ENCODE peak calls at places on chromosomes 6 and 20, in seven cellular contexts. E, V, B, C, X, J and U are unnamed samples.

GRCh38 chr6:100485268-100485667 is 20.5 kb upstream of the SIM1 start:
- DNase-seq in J (no peak), C (no peak), E (no peak), X (no peak), B (no peak), V (no peak), U (no peak)

GRCh38 chr20:59576216-59576953 is 28.0 kb upstream of the PHACTR3 start:
- DNase-seq in E (no peak), B (no peak), X (no peak), V (no peak), J (no peak), C (peak), U (no peak)

GRCh38 chr6:52049252-52050050 is 38.0 kb downstream of the PKHD1 start:
- DNase-seq in E (no peak), C (no peak), X (peak), J (no peak), B (peak), V (peak), U (no peak)

GRCh38 chr20:3738109-3739053 is 5.9 kb downstream of the HSPA12B start:
- DNase-seq in V (no peak), B (no peak), J (no peak), X (no peak), C (no peak), E (no peak), U (no peak)

GRCh38 chr20:49230021-49230420 is 10.8 kb downstream of the DDX27 start:
- DNase-seq in V (no peak), X (no peak), B (no peak), J (no peak), E (no peak), C (no peak), U (no peak)

GRCh38 chr6:164151762-164152161 is 737.2 kb downstream of the QKI start:
- DNase-seq in X (no peak), E (no peak), C (no peak), B (no peak), V (no peak), J (no peak), U (no peak)

GRCh38 chr6:90284745-90285481 is 11.7 kb downstream of the BACH2 start:
- DNase-seq in E (no peak), C (no peak), V (no peak), J (no peak), B (peak), X (peak), U (peak)

GRCh38 chr6:95185874-95186273 is 391.5 kb upstream of the MANEA start:
- DNase-seq in B (no peak), J (no peak), V (no peak), C (no peak), E (no peak), X (no peak), U (no peak)

GRCh38 chr20:49427751-49428518 is 54.5 kb downstream of the KCNB1 start:
- DNase-seq in C (no peak), B (no peak), X (no peak), J (no peak), E (no peak), V (no peak), U (no peak)

GRCh38 chr6:158853072-158853871 is 34.1 kb upstream of the EZR start:
- DNase-seq in X (peak), V (peak), J (peak), B (peak), E (no peak), C (peak), U (peak)

GRCh38 chr6:100512203-100512862 is 47.6 kb upstream of the SIM1 start:
- DNase-seq in J (no peak), V (no peak), E (no peak), X (peak), C (no peak), B (no peak), U (no peak)

GRCh38 chr20:14838663-14839650 is 501.5 kb upstream of the FLRT3 start:
- DNase-seq in X (no peak), V (no peak), B (no peak), C (no peak), J (no peak), E (peak), U (no peak)

GRCh38 chr6:84825461-84825860 is 61.1 kb upstream of the TBX18 start:
- DNase-seq in C (no peak), V (no peak), E (no peak), J (no peak), X (peak), B (no peak), U (no peak)

GRCh38 chr20:53850318-53850717 is 220.1 kb downstream of the BCAS1 start:
- DNase-seq in B (no peak), C (no peak), J (no peak), E (no peak), V (no peak), X (no peak), U (no peak)

GRCh38 chr20:31602779-31603441 is 2.2 kb upstream of the ID1 start:
- DNase-seq in X (peak), V (peak), B (peak), E (no peak), J (no peak), C (peak), U (peak)

GRCh38 chr20:20083796-20084195 is 31.5 kb downstream of the CFAP61 start:
- DNase-seq in X (peak), B (peak), J (no peak), E (peak), C (no peak), V (peak), U (no peak)

GRCh38 chr6:20691185-20691584 is 156.9 kb downstream of the CDKAL1 start:
- DNase-seq in J (no peak), C (no peak), E (no peak), B (no peak), V (no peak), X (no peak), U (no peak)

GRCh38 chr20:2652724-2653510 is 485 bp downstream of the NOP56 start:
- DNase-seq in B (peak), C (no peak), J (peak), E (no peak), V (peak), X (peak), U (peak)

GRCh38 chr6:73382462-73383113 is 12.0 kb upstream of the DDX43 start:
- DNase-seq in V (no peak), E (no peak), X (no peak), J (no peak), B (no peak), C (no peak), U (no peak)

GRCh38 chr20:41617931-41618806 is at the start of gene CHD6:
- DNase-seq in V (peak), X (peak), J (peak), E (peak), C (peak), B (peak), U (peak)

GRCh38 chr20:1700990-1701389 is 43.4 kb upstream of the SIRPG start:
- DNase-seq in X (no peak), B (no peak), E (no peak), J (no peak), V (no peak), C (no peak), U (no peak)

GRCh38 chr6:15823838-15824414 is 161.1 kb upstream of the DTNBP1 start:
- DNase-seq in X (no peak), J (no peak), C (no peak), E (no peak), V (no peak), B (peak), U (no peak)

GRCh38 chr6:169556238-169556637 is 145.6 kb downstream of the WDR27 start:
- DNase-seq in V (no peak), E (no peak), J (no peak), C (no peak), X (no peak), B (no peak), U (no peak)

GRCh38 chr6:4940416-4940815 is 63.4 kb downstream of the RPP40 start:
- DNase-seq in X (no peak), B (no peak), V (no peak), E (no peak), J (no peak), C (no peak), U (no peak)

GRCh38 chr6:12126051-12126450 is 113.9 kb downstream of the HIVEP1 start:
- DNase-seq in C (no peak), V (no peak), J (no peak), X (no peak), E (no peak), B (no peak), U (no peak)

GRCh38 chr6:142294681-142295080 is 7.1 kb upstream of the ADGRG6 start:
- DNase-seq in J (no peak), E (no peak), C (no peak), V (no peak), X (no peak), B (no peak), U (no peak)

GRCh38 chr6:152380993-152381898 is 255.9 kb downstream of the SYNE1 start:
- DNase-seq in C (no peak), J (no peak), X (peak), V (no peak), B (no peak), E (peak), U (no peak)

GRCh38 chr6:107491791-107492674 is 2.1 kb downstream of the SOBP start:
- DNase-seq in X (peak), V (no peak), B (no peak), J (no peak), C (no peak), E (peak), U (no peak)

GRCh38 chr6:42179956-42180335 is 6.8 kb downstream of the GUCA1A start:
- DNase-seq in X (no peak), C (no peak), E (no peak), B (no peak), V (no peak), J (no peak), U (peak)

GRCh38 chr6:44053760-44054556 is 73.3 kb downstream of the MRPL14 start:
- DNase-seq in B (no peak), C (peak), E (peak), X (peak), J (no peak), V (no peak), U (no peak)

GRCh38 chr20:24968278-24968677 is 19.2 kb downstream of the CST7 start:
- DNase-seq in V (no peak), B (no peak), E (no peak), J (no peak), C (peak), X (no peak), U (no peak)

DNA sequence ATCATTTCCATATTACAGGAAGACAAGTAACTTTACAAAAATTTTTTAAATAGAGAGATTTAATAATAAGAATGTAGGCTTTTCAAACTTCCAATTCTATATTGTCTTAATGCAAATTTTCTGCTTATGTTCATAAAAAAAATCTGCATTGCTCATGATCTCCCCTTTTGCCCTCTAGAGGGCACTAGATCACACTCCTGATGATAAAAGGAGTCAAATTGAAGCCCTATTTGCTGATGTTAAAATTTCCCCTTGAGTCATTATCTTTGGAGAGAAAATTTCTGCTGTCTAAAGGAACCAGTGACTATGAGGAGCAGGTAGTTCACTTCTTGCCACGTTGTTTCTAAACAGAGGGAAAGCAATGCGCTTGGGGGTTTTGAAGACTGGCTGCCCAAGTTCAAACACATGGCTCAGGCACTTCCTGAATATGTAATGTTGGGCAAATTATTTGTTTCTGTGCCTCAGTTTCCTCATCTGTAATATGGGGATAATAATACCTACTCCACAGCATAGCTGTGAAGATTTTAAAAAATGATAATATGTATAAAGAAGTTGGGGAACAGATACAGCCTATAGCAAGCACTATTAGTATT is 874.2 kb downstream of the TFAP2A start:
- DNase-seq in V (peak), X (peak), C (no peak), E (peak), J (no peak), B (peak), U (peak)
- TF ChIP-seq CTCF in V (peak), X (peak), C (peak), E (peak), J (peak), B (peak), U (peak)

DNA sequence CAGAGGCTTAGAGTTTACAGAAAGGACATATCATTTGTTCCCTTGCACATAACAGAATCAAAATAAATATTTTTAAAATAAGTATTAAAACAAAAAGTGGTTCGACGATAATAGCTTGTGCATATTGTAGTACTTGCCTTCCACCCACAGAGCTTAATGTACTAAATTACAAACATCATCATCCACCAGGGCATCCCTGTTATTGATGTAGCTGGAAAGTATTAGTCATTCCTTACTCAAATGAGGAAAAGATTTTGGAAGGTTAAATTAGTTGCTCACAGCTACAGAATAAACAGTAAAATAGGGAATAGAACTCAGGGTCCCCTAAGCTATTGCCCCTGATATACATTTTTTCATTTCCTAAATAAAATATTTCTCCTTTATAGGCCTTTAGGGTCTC is 150.3 kb downstream of the PTPRK start:
- DNase-seq in X (peak), J (no peak), C (no peak), B (no peak), E (peak), V (no peak), U (no peak)
- TF ChIP-seq CTCF in X (no peak), J (no peak), C (no peak), B (no peak), E (no peak), V (no peak), U (no peak)

GRCh38 chr6:36837686-36838085 is 1.6 kb downstream of the CPNE5 start:
- DNase-seq in E (no peak), C (no peak), V (no peak), X (no peak), B (no peak), J (no peak), U (no peak)

GRCh38 chr6:36840471-36841461 is 1.5 kb upstream of the CPNE5 start:
- DNase-seq in X (no peak), J (no peak), E (no peak), V (no peak), B (no peak), C (peak), U (peak)

GRCh38 chr6:36841756-36842155 is 2.5 kb upstream of the CPNE5 start:
- DNase-seq in X (no peak), J (no peak), E (no peak), C (no peak), B (no peak), V (no peak), U (no peak)

GRCh38 chr6:36838896-36839818 is at the start of gene CPNE5:
- DNase-seq in B (no peak), X (no peak), J (no peak), C (peak), V (no peak), E (no peak), U (no peak)

DNA sequence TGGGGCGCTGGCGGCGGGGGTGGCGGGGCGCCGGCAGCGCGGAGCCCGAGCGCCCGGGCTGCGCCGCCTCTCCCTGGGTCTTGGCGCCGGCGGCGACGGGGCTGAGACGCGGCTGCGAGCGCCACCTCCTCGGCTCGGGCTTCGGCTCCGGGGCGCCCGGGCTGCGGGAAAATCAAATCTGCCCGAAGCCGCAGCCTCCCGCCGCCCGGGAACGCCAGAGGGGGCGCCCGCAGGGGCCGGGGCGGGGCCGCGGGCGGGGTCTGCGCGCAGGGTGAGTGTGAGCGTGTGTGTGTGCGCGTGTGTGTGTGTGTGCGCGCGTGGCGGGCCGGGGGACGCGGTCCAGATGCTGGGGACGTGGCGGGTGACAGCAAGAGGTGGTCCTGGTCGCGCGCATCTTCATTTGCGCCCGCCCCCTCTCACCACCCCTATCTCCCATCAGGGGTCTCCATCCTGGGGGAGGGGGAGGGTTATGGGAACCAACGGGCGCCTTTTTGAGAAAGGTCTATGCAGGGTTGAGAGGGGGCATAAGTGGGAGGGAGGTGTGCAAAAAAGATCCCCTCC is 655 bp upstream of the CPNE5 start:
- DNase-seq in B (peak), E (no peak), C (peak), X (no peak), J (no peak), V (peak), U (peak)
- TF ChIP-seq CTCF in B (peak), E (no peak), C (peak), X (no peak), J (peak), V (peak), U (no peak)

GRCh38 chr6:55963301-55963700 is 87.9 kb upstream of the BMP5 start:
- DNase-seq in J (no peak), V (no peak), E (no peak), X (peak), B (no peak), C (peak), U (no peak)
- TF ChIP-seq CTCF in J (no peak), V (peak), E (peak), X (peak), B (peak), C (peak), U (no peak)

DNA sequence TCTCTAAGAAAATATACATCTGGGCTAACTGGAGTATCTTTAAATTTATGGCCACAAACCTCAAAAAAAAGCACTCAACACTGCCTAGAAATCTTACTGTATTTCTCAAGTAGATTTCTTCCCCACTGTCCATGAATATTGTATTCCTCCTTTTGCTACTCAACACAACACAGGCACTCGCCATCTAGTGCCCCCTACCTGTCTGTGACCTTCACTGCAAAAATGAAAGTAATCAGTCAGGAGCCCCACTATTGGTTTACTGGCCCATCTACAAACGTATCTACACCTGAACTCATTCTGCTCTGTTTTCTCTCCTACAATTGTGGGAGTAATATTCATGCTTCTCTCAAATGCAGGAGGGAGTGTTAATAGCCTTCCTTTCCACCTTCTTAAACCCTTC is 58.3 kb downstream of the LY86 start:
- DNase-seq in X (no peak), J (no peak), V (peak), C (peak), B (no peak), E (no peak), U (no peak)
- TF ChIP-seq CTCF in X (no peak), J (peak), V (peak), C (peak), B (peak), E (no peak), U (peak)

DNA sequence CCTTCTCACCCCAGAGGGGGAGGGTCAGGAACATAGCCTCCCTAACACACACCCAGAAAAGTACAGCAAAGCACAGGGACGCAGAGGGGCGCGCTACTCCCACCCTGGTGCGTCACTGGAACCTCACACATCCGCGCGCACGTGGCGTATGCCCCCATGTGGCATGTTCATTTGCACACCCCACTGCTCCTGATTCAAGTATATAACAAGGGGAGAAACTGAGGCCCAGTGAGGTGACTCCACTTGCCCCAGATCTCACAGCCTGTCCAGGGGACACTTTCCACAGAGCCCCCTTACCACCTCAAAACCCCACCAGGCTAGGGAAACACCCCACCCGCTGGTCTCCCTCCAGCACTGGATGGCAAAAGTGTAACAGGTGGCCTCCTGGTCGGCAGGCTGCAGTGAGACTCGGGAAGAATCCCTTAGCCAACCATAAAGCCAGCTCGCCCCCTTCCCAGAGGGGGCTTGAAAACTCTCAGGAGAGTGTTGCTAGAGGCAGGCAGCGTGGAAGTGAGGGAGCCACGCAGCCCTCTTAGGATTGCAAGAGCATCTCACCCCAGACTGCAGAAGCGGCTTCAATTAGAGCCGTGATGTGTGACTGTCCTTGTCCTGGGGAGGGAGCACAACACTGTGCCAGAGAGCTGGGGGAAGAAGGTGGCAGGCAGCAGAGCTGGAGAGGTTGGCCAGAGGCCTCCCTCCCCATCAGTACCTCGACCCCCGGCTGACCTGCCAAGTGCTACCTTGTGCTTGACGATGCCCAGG is at the start of gene GRM4:
- DNase-seq in B (no peak), C (peak), V (no peak), E (no peak), J (no peak), X (no peak), U (no peak)
- TF ChIP-seq CTCF in B (no peak), C (no peak), V (no peak), E (no peak), J (no peak), X (no peak), U (no peak)

GRCh38 chr6:50602191-50602810 is 111.0 kb upstream of the TFAP2D start:
- DNase-seq in V (peak), X (peak), J (no peak), E (no peak), C (no peak), B (peak), U (no peak)
- TF ChIP-seq CTCF in V (peak), X (peak), J (peak), E (peak), C (peak), B (peak), U (peak)